ENCODE peak calls at places on chromosomes 3 and 15, in seven cellular contexts. Q, T, V, G, A, Z and H are unnamed samples.

GRCh38 chr15:90680371-90680935 is 36.7 kb upstream of the BLM start:
- DNase-seq in Q (no peak), T (no peak), V (peak), G (peak), A (peak), Z (no peak), H (peak)

GRCh38 chr3:52835766-52836470 is 1.1 kb upstream of the MUSTN1 start:
- DNase-seq in Q (no peak), T (no peak), V (no peak), G (no peak), A (no peak), Z (peak), H (no peak)

GRCh38 chr3:31250116-31250813 is 282.5 kb upstream of the STT3B start:
- DNase-seq in Q (no peak), T (no peak), V (no peak), G (peak), A (no peak), Z (no peak), H (peak)

GRCh38 chr3:37161351-37161750 is 13.0 kb downstream of the LRRFIP2 start:
- DNase-seq in Q (no peak), T (no peak), V (no peak), G (no peak), A (no peak), Z (no peak), H (no peak)

GRCh38 chr3:41202834-41203345 is 3.6 kb downstream of the CTNNB1 start:
- DNase-seq in Q (peak), T (no peak), V (peak), G (peak), A (no peak), Z (no peak), H (peak)

GRCh38 chr15:85689729-85690128 is 105.0 kb downstream of the KLHL25 start:
- DNase-seq in Q (peak), T (peak), V (peak), G (peak), A (no peak), Z (peak), H (peak)

GRCh38 chr15:78811124-78811824 is at the start of gene ADAMTS7:
- DNase-seq in Q (peak), T (peak), V (peak), G (peak), A (no peak), Z (peak), H (peak)

GRCh38 chr3:70011582-70011981 is 12.0 kb downstream of the SAMMSON start:
- DNase-seq in Q (no peak), T (no peak), V (peak), G (peak), A (no peak), Z (no peak), H (no peak)

GRCh38 chr15:62431391-62431790 is 266.3 kb upstream of the C2CD4B start:
- DNase-seq in Q (no peak), T (no peak), V (no peak), G (no peak), A (no peak), Z (no peak), H (no peak)

GRCh38 chr3:101182734-101183133 is 137.6 kb downstream of the IMPG2 start:
- DNase-seq in Q (no peak), T (no peak), V (peak), G (peak), A (no peak), Z (no peak), H (peak)

GRCh38 chr3:13352621-13353131 is 67.4 kb downstream of the NUP210 start:
- DNase-seq in Q (no peak), T (no peak), V (peak), G (no peak), A (no peak), Z (no peak), H (no peak)

GRCh38 chr3:4508048-4508981 is 15.2 kb downstream of the ITPR1 start:
- DNase-seq in Q (no peak), T (no peak), V (no peak), G (no peak), A (no peak), Z (no peak), H (no peak)

GRCh38 chr3:175274474-175275218 is 415.5 kb downstream of the NAALADL2 start:
- DNase-seq in Q (no peak), T (no peak), V (no peak), G (no peak), A (no peak), Z (no peak), H (no peak)

GRCh38 chr3:184323696-184324095 is 9.3 kb downstream of the EIF4G1 start:
- DNase-seq in Q (no peak), T (no peak), V (no peak), G (no peak), A (no peak), Z (peak), H (no peak)

GRCh38 chr15:99703603-99704443 is 29.4 kb downstream of the LYSMD4 start:
- DNase-seq in Q (peak), T (no peak), V (peak), G (peak), A (no peak), Z (no peak), H (peak)

GRCh38 chr3:82186017-82186416 is 424.6 kb upstream of the GBE1 start:
- DNase-seq in Q (no peak), T (peak), V (no peak), G (no peak), A (no peak), Z (no peak), H (no peak)

GRCh38 chr3:136819784-136820640 is 1.1 kb downstream of the SLC35G2 start:
- DNase-seq in Q (peak), T (peak), V (peak), G (peak), A (peak), Z (peak), H (peak)

GRCh38 chr15:73598540-73599195 is 34.5 kb downstream of the NPTN start:
- DNase-seq in Q (no peak), T (no peak), V (peak), G (no peak), A (no peak), Z (no peak), H (peak)

GRCh38 chr3:142850395-142851023 is 38.4 kb downstream of the PCOLCE2 start:
- DNase-seq in Q (no peak), T (no peak), V (peak), G (peak), A (no peak), Z (no peak), H (peak)

GRCh38 chr15:35557544-35557943 is 11.6 kb upstream of the DPH6 start:
- DNase-seq in Q (no peak), T (no peak), V (peak), G (peak), A (no peak), Z (no peak), H (peak)

GRCh38 chr15:80585544-80586018 is 109.5 kb upstream of the ABHD17C start:
- DNase-seq in Q (no peak), T (no peak), V (no peak), G (no peak), A (no peak), Z (no peak), H (no peak)

GRCh38 chr3:141797167-141797773 is 34.1 kb downstream of the GRK7 start:
- DNase-seq in Q (peak), T (peak), V (peak), G (peak), A (no peak), Z (peak), H (peak)

GRCh38 chr15:22963546-22964125 is 16.5 kb downstream of the CYFIP1 start:
- DNase-seq in Q (no peak), T (no peak), V (no peak), G (no peak), A (no peak), Z (peak), H (no peak)

GRCh38 chr3:121855555-121855954 is 20.5 kb downstream of the EAF2 start:
- DNase-seq in Q (no peak), T (no peak), V (peak), G (peak), A (no peak), Z (no peak), H (no peak)

GRCh38 chr3:147797095-147797494 is 387.9 kb downstream of the ZIC1 start:
- DNase-seq in Q (no peak), T (no peak), V (no peak), G (no peak), A (no peak), Z (no peak), H (no peak)

GRCh38 chr3:39755100-39755499 is 54.3 kb upstream of the MYRIP start:
- DNase-seq in Q (no peak), T (no peak), V (no peak), G (no peak), A (no peak), Z (no peak), H (no peak)

GRCh38 chr3:130896101-130896500 is 2.2 kb downstream of the ATP2C1 start:
- DNase-seq in Q (no peak), T (no peak), V (peak), G (no peak), A (no peak), Z (no peak), H (no peak)

GRCh38 chr3:193085655-193086054 is 155.4 kb upstream of the PLAAT1 start:
- DNase-seq in Q (no peak), T (no peak), V (no peak), G (no peak), A (no peak), Z (no peak), H (no peak)

GRCh38 chr15:92294759-92295158 is 98.9 kb upstream of the ST8SIA2 start:
- DNase-seq in Q (no peak), T (no peak), V (no peak), G (no peak), A (no peak), Z (no peak), H (no peak)

GRCh38 chr3:186255703-186256331 is 106.2 kb downstream of the DGKG start:
- DNase-seq in Q (peak), T (no peak), V (no peak), G (no peak), A (no peak), Z (no peak), H (no peak)
- H3K4me3 ChIP-seq in Q (no peak), T (no peak), V (no peak), G (no peak), A (no peak), Z (no peak), H (no peak)

DNA sequence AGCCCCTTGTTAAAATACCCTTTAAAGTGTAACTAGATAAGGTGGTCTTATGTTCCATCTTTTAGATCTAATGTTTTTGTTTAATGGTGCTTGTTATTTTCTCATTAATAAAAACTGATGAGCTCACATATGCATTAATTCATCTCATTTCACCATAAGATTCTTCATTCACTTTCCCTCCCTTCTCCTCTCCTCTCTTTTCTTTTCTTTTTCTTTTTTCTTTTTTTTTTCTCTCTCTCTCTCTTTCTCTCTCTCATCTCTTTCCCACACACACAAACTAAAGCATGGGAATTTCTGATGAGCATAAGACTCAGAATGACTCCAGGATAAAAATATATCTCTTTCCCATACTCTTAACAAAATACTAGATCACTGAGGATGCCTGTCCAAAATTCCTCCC is 49.6 kb downstream of the MECOM start:
- DNase-seq in Q (no peak), T (no peak), V (no peak), G (no peak), A (no peak), Z (no peak), H (no peak)
- H3K4me3 ChIP-seq in Q (no peak), T (no peak), V (no peak), G (no peak), A (no peak), Z (no peak), H (no peak)

GRCh38 chr3:46974421-46975227 is 1.9 kb downstream of the CCDC12 start:
- DNase-seq in Q (no peak), T (no peak), V (no peak), G (no peak), A (no peak), Z (no peak), H (no peak)
- H3K4me3 ChIP-seq in Q (no peak), T (no peak), V (no peak), G (no peak), A (peak), Z (peak), H (peak)

GRCh38 chr15:68796576-68796975 is 24.1 kb downstream of the ANP32A start:
- DNase-seq in Q (no peak), T (no peak), V (no peak), G (no peak), A (no peak), Z (no peak), H (no peak)

GRCh38 chr15:68793776-68794175 is 26.9 kb downstream of the ANP32A start:
- DNase-seq in Q (no peak), T (no peak), V (no peak), G (no peak), A (no peak), Z (no peak), H (no peak)

GRCh38 chr15:68794307-68794706 is 26.4 kb downstream of the ANP32A start:
- DNase-seq in Q (no peak), T (no peak), V (no peak), G (no peak), A (no peak), Z (no peak), H (no peak)

GRCh38 chr15:68795298-68795848 is 25.3 kb downstream of the ANP32A start:
- DNase-seq in Q (peak), T (peak), V (peak), G (peak), A (peak), Z (peak), H (peak)

DNA sequence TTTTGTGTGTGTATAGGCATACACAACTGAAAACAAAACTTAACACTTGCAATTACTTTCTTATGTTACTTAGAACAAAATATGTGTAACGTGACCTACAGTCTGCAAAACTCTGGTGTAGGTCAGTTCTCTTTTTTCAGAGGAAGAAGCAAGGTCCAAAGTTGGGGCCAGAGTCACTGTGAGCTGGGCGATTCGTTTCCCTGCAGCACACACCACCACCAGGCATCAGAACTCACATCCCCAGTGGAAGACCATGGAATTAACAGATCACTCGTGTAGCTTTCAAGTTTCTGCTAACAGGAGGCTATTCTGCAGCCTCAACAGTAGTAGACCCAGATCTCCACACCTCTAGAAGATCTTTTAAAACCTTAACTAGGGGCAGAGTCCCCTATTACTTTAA is 25.8 kb downstream of the ANP32A start:
- DNase-seq in Q (no peak), T (no peak), V (peak), G (peak), A (no peak), Z (no peak), H (no peak)
- H3K4me3 ChIP-seq in Q (no peak), T (no peak), V (peak), G (no peak), A (peak), Z (peak), H (no peak)

GRCh38 chr15:59312199-59312598 is 60.5 kb downstream of the MYO1E start:
- DNase-seq in Q (no peak), T (no peak), V (no peak), G (no peak), A (no peak), Z (no peak), H (no peak)
- H3K4me3 ChIP-seq in Q (no peak), T (no peak), V (no peak), G (no peak), A (no peak), Z (no peak), H (no peak)